ENCODE peak calls at places on chromosomes 16 and 17, in five cellular contexts. T is GM04503, D is neural progenitor cell, K is Caco-2, V is SW480. L is an unnamed sample.

GRCh38 chr17:7101531-7101930 is 13.1 kb downstream of the ASGR2 start:
- DNase-seq in D (no peak), K (no peak), T (no peak), V (no peak), L (no peak)

GRCh38 chr17:80025140-80025539 is 10.5 kb downstream of the TBC1D16 start:
- DNase-seq in V (no peak), K (no peak), D (peak; percentile 52), T (no peak), L (no peak)

GRCh38 chr17:7107012-7107754 is 7.4 kb downstream of the ASGR2 start:
- DNase-seq in V (no peak), D (no peak), K (no peak), T (no peak), L (no peak)

GRCh38 chr16:1031666-1032065 is 40.9 kb upstream of the SSTR5 start:
- DNase-seq in D (no peak), T (no peak), K (no peak), V (no peak), L (no peak)

GRCh38 chr17:73644145-73645049 is at the start of gene SDK2:
- DNase-seq in V (peak; percentile 28), T (no peak), D (peak; percentile 61), K (no peak), L (peak; percentile 79)

GRCh38 chr16:70634861-70635260 is 11.5 kb upstream of the IL34 start:
- DNase-seq in V (no peak), T (no peak), D (no peak), K (no peak), L (no peak)

GRCh38 chr16:69143116-69143515 is 10.7 kb downstream of the UTP4 start:
- DNase-seq in K (peak; percentile 75), D (peak; percentile 7), V (no peak), T (no peak), L (peak; percentile 69)

GRCh38 chr17:49993423-49994037 is 1.5 kb downstream of the DLX3 start:
- DNase-seq in K (no peak), T (no peak), V (no peak), D (peak; percentile 76), L (peak; percentile 85)

GRCh38 chr17:73462830-73463229 is 151.0 kb upstream of the CDC42EP4 start:
- DNase-seq in V (no peak), D (no peak), T (no peak), K (no peak), L (no peak)

GRCh38 chr17:58326609-58327341 is 1.8 kb downstream of the TSPOAP1 start:
- DNase-seq in T (no peak), K (no peak), V (no peak), D (no peak), L (no peak)

GRCh38 chr16:31696968-31697743 is 169.5 kb downstream of the AHSP start:
- DNase-seq in K (no peak), T (no peak), V (peak; percentile 52), D (peak; percentile 27), L (peak; percentile 44)

GRCh38 chr16:76535-77272 is 1.3 kb upstream of the MPG start:
- DNase-seq in V (peak; percentile 24), D (no peak), T (no peak), K (no peak), L (no peak)

GRCh38 chr17:41527076-41528023 is 758 bp downstream of the KRT19 start:
- DNase-seq in V (peak; percentile 62), D (peak; percentile 64), K (peak; percentile 77), T (no peak), L (no peak)

GRCh38 chr17:77391668-77392375 is 251.1 kb downstream of the SEC14L1 start:
- DNase-seq in K (no peak), D (peak; percentile 78), T (peak; percentile 96), V (peak; percentile 56), L (peak; percentile 95)

GRCh38 chr16:55021595-55022475 is 91.2 kb downstream of the IRX5 start:
- DNase-seq in K (peak; percentile 48), D (peak; percentile 49), T (no peak), V (peak; percentile 72), L (peak; percentile 78)

GRCh38 chr17:77233635-77234334 is 93.0 kb downstream of the SEC14L1 start:
- DNase-seq in D (no peak), T (no peak), V (peak; percentile 18), K (no peak), L (peak; percentile 93)

GRCh38 chr17:7930841-7931631 is 710 bp downstream of the TRAPPC1 start:
- DNase-seq in T (no peak), K (no peak), V (no peak), D (no peak), L (no peak)

GRCh38 chr16:67917852-67918236 is 13.8 kb downstream of the CTRL start:
- DNase-seq in V (peak; percentile 51), K (no peak), T (no peak), D (no peak), L (peak; percentile 89)

GRCh38 chr16:86928517-86929148 is 350.3 kb downstream of the FOXL1 start:
- DNase-seq in V (no peak), K (no peak), T (no peak), D (no peak), L (no peak)

GRCh38 chr16:25550647-25551046 is 141.1 kb upstream of the HS3ST4 start:
- DNase-seq in K (no peak), V (no peak), D (no peak), T (no peak), L (no peak)

GRCh38 chr17:54348234-54348633 is 525.5 kb downstream of the KIF2B start:
- DNase-seq in K (no peak), V (no peak), D (no peak), T (no peak), L (no peak)

GRCh38 chr17:45410144-45411091 is 22.3 kb downstream of the ARHGAP27 start:
- DNase-seq in V (no peak), D (no peak), K (no peak), T (no peak), L (peak; percentile 57)

GRCh38 chr17:20203761-20204263 is 194.7 kb downstream of the SPECC1 start:
- DNase-seq in D (peak; percentile 31), V (no peak), K (no peak), T (no peak), L (no peak)